ENCODE peak calls at places on chromosomes 16 and 17, in four cellular contexts. One of them, this sample, is unnamed.

GRCh38 chr17:77459018-77459755 is 318.4 kb downstream of the SEC14L1 start:
- DNase-seq in heart right ventricle: no peak
- DNase-seq in heart left ventricle: no peak
- DNase-seq in psoas muscle: no peak
- DNase-seq in this sample: no peak

GRCh38 chr17:39626171-39626670 is 531 bp upstream of the PPP1R1B start:
- DNase-seq in psoas muscle: no peak
- DNase-seq in heart left ventricle: no peak
- DNase-seq in heart right ventricle: no peak
- DNase-seq in this sample: no peak

GRCh38 chr17:17906418-17907215 is 65.6 kb downstream of the TOM1L2 start:
- DNase-seq in psoas muscle: no peak
- DNase-seq in heart left ventricle: no peak
- DNase-seq in heart right ventricle: no peak
- DNase-seq in this sample: no peak

GRCh38 chr17:83196973-83197880 is 117.8 kb downstream of the METRNL start:
- DNase-seq in heart right ventricle: no peak
- DNase-seq in psoas muscle: peak; percentile 52
- DNase-seq in heart left ventricle: no peak
- DNase-seq in this sample: peak; percentile 1

GRCh38 chr17:61168506-61168905 is 231.1 kb upstream of the TBX2 start:
- DNase-seq in psoas muscle: no peak
- DNase-seq in heart left ventricle: no peak
- DNase-seq in heart right ventricle: no peak
- DNase-seq in this sample: no peak

GRCh38 chr16:65319621-65320231 is 197.9 kb upstream of the CDH11 start:
- DNase-seq in psoas muscle: no peak
- DNase-seq in heart right ventricle: no peak
- DNase-seq in heart left ventricle: no peak
- DNase-seq in this sample: no peak

GRCh38 chr16:31355701-31356100 is 725 bp downstream of the ITGAX start:
- DNase-seq in psoas muscle: peak; percentile 34
- DNase-seq in heart right ventricle: no peak
- DNase-seq in heart left ventricle: no peak
- DNase-seq in this sample: no peak

GRCh38 chr17:60749708-60750107 is 72.1 kb downstream of the BCAS3 start:
- DNase-seq in psoas muscle: no peak
- DNase-seq in heart right ventricle: no peak
- DNase-seq in heart left ventricle: no peak
- DNase-seq in this sample: no peak

GRCh38 chr17:16573466-16573865 is 4.5 kb upstream of the ZNF287 start:
- DNase-seq in heart left ventricle: no peak
- DNase-seq in psoas muscle: no peak
- DNase-seq in heart right ventricle: no peak
- DNase-seq in this sample: no peak

DNA sequence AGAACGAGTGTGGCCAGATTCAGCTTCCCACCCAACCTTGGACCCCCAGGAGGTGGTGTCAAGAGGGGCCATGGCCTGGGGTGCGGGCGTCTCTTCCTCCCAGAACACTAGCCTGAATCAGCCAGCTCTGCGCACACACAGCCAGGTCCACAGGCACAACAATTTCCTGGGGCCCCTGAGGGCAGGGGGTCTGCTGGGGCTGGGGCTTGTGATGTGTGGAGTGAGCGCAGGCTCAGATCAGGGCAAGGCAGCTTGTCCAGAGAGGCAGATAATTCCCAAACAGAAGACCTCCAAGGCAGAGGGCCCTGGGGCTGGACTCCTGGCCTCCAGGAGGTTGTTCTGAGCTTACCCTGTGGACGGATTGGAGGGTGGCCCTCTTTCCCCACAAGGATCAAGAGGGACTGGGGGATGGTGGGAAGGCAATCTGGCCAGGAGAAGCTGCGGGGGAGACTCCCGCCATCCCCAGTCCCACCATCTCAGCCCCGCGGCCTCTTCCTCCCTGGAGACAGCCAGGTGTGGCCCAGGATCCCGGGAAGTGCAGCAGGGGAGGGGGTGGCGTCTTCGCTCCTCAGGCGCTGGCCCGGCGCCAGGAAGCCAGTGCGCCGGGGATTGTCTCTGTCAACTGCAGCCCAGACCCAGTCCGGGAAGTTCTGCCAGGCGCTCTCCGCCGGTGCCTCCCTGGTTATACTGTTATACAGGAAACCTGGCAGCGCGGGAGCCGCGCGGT is 52.0 kb upstream of the AMZ2 start:
- DNase-seq in psoas muscle: no peak
- DNase-seq in heart left ventricle: peak; percentile 28
- DNase-seq in heart right ventricle: no peak
- DNase-seq in this sample: peak; percentile 38
- H3K27me3 ChIP-seq in psoas muscle: no peaks in the 10 kb centered on the region
- H3K27me3 ChIP-seq in heart left ventricle: peaks cover 58% of the 10 kb centered on the region
- H3K27me3 ChIP-seq in heart right ventricle: peaks cover 52% of the 10 kb centered on the region
- H3K27me3 ChIP-seq in this sample: peaks cover 9% of the 10 kb centered on the region

GRCh38 chr17:79820959-79821330 is 18.3 kb downstream of the CBX4 start:
- DNase-seq in psoas muscle: no peak
- DNase-seq in heart right ventricle: no peak
- DNase-seq in heart left ventricle: no peak
- DNase-seq in this sample: no peak

GRCh38 chr17:79824234-79824633 is 15.0 kb downstream of the CBX4 start:
- DNase-seq in heart left ventricle: no peak
- DNase-seq in heart right ventricle: no peak
- DNase-seq in psoas muscle: no peak
- DNase-seq in this sample: no peak

GRCh38 chr17:79824893-79825579 is 14.2 kb downstream of the CBX4 start:
- DNase-seq in heart left ventricle: no peak
- DNase-seq in heart right ventricle: no peak
- DNase-seq in psoas muscle: no peak
- DNase-seq in this sample: no peak

GRCh38 chr17:79821331-79822095 is 17.7 kb downstream of the CBX4 start:
- DNase-seq in psoas muscle: no peak
- DNase-seq in heart left ventricle: no peak
- DNase-seq in heart right ventricle: no peak
- DNase-seq in this sample: no peak

GRCh38 chr17:79822583-79823124 is 16.6 kb downstream of the CBX4 start:
- DNase-seq in psoas muscle: no peak
- DNase-seq in heart right ventricle: no peak
- DNase-seq in heart left ventricle: no peak
- DNase-seq in this sample: no peak
- H3K27me3 ChIP-seq in psoas muscle: no peaks in the 10 kb centered on the region
- H3K27me3 ChIP-seq in heart right ventricle: no peaks in the 10 kb centered on the region
- H3K27me3 ChIP-seq in heart left ventricle: no peaks in the 10 kb centered on the region
- H3K27me3 ChIP-seq in this sample: no peaks in the 10 kb centered on the region

GRCh38 chr16:23967775-23968571 is 132.2 kb downstream of the PRKCB start:
- DNase-seq in heart right ventricle: no peak
- DNase-seq in heart left ventricle: no peak
- DNase-seq in psoas muscle: no peak
- DNase-seq in this sample: no peak
- H3K27me3 ChIP-seq in heart right ventricle: peaks cover 6% of the 10 kb centered on the region
- H3K27me3 ChIP-seq in heart left ventricle: peaks cover 7% of the 10 kb centered on the region
- H3K27me3 ChIP-seq in psoas muscle: no peaks in the 10 kb centered on the region
- H3K27me3 ChIP-seq in this sample: no peaks in the 10 kb centered on the region

DNA sequence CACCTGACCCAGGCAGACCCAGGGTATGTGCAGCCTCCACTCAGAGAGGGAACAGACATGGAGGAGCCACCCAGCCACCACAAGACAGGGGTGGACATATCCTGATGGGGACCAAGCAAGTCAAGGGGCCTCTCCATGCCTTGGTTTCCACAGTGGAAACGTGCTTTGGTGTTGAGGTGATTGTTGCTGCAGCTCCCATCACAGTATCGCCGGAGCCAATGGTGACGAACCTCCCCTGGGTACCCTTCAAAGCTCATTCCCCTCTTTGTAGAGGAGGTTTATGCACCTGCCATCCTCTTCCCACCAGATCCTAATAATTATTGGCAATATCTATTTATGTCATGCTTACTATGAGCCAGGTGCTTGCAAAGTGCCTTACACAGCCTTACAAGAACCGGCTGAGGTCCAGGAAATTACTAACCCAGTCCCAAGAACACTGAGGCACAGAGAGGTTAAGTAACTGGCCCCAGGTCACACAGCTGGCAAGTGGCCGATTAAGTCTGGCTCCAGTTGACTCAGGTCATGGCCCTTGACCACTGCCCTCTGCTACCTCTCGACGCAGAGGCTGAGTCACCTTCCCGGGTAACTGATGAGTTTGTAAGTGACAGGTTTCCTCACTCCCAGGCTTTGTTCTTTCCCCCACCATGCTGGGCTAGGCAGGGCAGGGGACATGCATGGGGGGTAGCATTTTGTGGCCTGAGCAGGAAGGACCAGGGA is 20.6 kb downstream of the SLC12A3 start:
- DNase-seq in heart right ventricle: no peak
- DNase-seq in heart left ventricle: no peak
- DNase-seq in psoas muscle: no peak
- DNase-seq in this sample: no peak
- H3K27me3 ChIP-seq in heart right ventricle: no peaks in the 10 kb centered on the region
- H3K27me3 ChIP-seq in heart left ventricle: no peaks in the 10 kb centered on the region
- H3K27me3 ChIP-seq in psoas muscle: no peaks in the 10 kb centered on the region
- H3K27me3 ChIP-seq in this sample: no peaks in the 10 kb centered on the region

GRCh38 chr17:64182325-64183012 is 52.5 kb upstream of the ERN1 start:
- DNase-seq in heart left ventricle: no peak
- DNase-seq in psoas muscle: no peak
- DNase-seq in heart right ventricle: no peak
- DNase-seq in this sample: no peak
- H3K27me3 ChIP-seq in heart left ventricle: no peaks in the 10 kb centered on the region
- H3K27me3 ChIP-seq in psoas muscle: no peaks in the 10 kb centered on the region
- H3K27me3 ChIP-seq in heart right ventricle: no peaks in the 10 kb centered on the region
- H3K27me3 ChIP-seq in this sample: no peaks in the 10 kb centered on the region

GRCh38 chr16:69310479-69311114 is 553 bp upstream of the VPS4A start:
- DNase-seq in heart right ventricle: no peak
- DNase-seq in psoas muscle: no peak
- DNase-seq in heart left ventricle: no peak
- DNase-seq in this sample: peak; percentile 10
- H3K27me3 ChIP-seq in heart right ventricle: no peaks in the 10 kb centered on the region
- H3K27me3 ChIP-seq in psoas muscle: no peaks in the 10 kb centered on the region
- H3K27me3 ChIP-seq in heart left ventricle: no peaks in the 10 kb centered on the region
- H3K27me3 ChIP-seq in this sample: no peaks in the 10 kb centered on the region

This sample was measured in thyroid gland.